ENCODE peak calls at places on chromosome 3, in nine cellular contexts. M is neural progenitor cell, J is K562, P is astrocyte, L is fibroblast of lung, U is HCT116, H is H9, A is A549, B is GM23248. R is an unnamed sample.

GRCh38 chr3:4994823-4995499 is 15.7 kb downstream of the BHLHE40 start:
- DNase-seq in L (peak; percentile 74), A (no peak), U (peak; percentile 94), H (no peak), B (peak; percentile 98), P (peak; percentile 95), M (no peak), J (peak; percentile 76), R (peak; percentile 99)

GRCh38 chr3:67493808-67494207 is 160.6 kb downstream of the SUCLG2 start:
- DNase-seq in M (no peak), B (no peak), P (no peak), L (no peak), A (no peak), H (no peak), J (no peak), U (no peak), R (no peak)

GRCh38 chr3:61806810-61807209 is 245.4 kb downstream of the PTPRG start:
- DNase-seq in P (no peak), J (no peak), A (no peak), B (no peak), H (no peak), M (no peak), U (no peak), L (no peak), R (no peak)

GRCh38 chr3:151201046-151201730 is 1.8 kb downstream of the GPR171 start:
- DNase-seq in U (no peak), J (no peak), P (no peak), B (no peak), H (no peak), A (no peak), L (no peak), M (no peak), R (no peak)

GRCh38 chr3:45145223-45145622 is 955 bp downstream of the CDCP1 start:
- DNase-seq in M (no peak), A (no peak), L (peak; percentile 37), U (no peak), B (no peak), P (no peak), J (no peak), H (no peak), R (peak; percentile 65)

GRCh38 chr3:111714305-111714704 is 119.2 kb upstream of the ZBED2 start:
- DNase-seq in A (no peak), B (peak; percentile 79), U (no peak), M (peak; percentile 40), H (peak; percentile 42), L (no peak), P (no peak), J (no peak), R (peak; percentile 63)

GRCh38 chr3:43477600-43477999 is 144.2 kb downstream of the ANO10 start:
- DNase-seq in A (no peak), B (no peak), P (no peak), J (no peak), M (no peak), H (no peak), U (no peak), L (no peak), R (no peak)

GRCh38 chr3:18385706-18386105 is 39.4 kb downstream of the SATB1 start:
- DNase-seq in P (no peak), U (no peak), J (no peak), A (no peak), L (no peak), H (no peak), M (no peak), B (no peak), R (no peak)

GRCh38 chr3:186464424-186465093 is 79.6 kb downstream of the CRYGS start:
- DNase-seq in J (no peak), H (peak; percentile 43), P (no peak), M (no peak), A (no peak), L (no peak), B (no peak), U (no peak), R (no peak)

GRCh38 chr3:61802772-61803171 is 241.4 kb downstream of the PTPRG start:
- DNase-seq in M (no peak), P (no peak), H (no peak), B (no peak), A (no peak), J (no peak), U (no peak), L (no peak), R (no peak)

GRCh38 chr3:45367451-45367850 is 20.9 kb upstream of the LARS2 start:
- DNase-seq in M (no peak), U (peak; percentile 27), L (peak; percentile 78), B (peak; percentile 81), P (peak; percentile 86), J (no peak), H (no peak), A (no peak), R (peak; percentile 68)

GRCh38 chr3:177439729-177440269 is 242.5 kb upstream of the TBL1XR1 start:
- DNase-seq in B (no peak), A (no peak), J (no peak), M (no peak), L (peak; percentile 55), P (peak; percentile 71), U (no peak), H (no peak), R (no peak)

GRCh38 chr3:53171827-53172505 is 11.0 kb downstream of the PRKCD start:
- DNase-seq in L (no peak), P (no peak), J (peak; percentile 30), M (no peak), U (no peak), A (no peak), B (no peak), H (peak; percentile 72), R (no peak)

GRCh38 chr3:71064976-71065763 is 518.4 kb downstream of the FOXP1 start:
- DNase-seq in U (no peak), B (peak; percentile 68), A (peak; percentile 36), J (peak; percentile 81), L (peak; percentile 55), H (peak; percentile 61), P (no peak), M (peak; percentile 86), R (peak; percentile 48)

GRCh38 chr3:126180477-126181397 is at the start of gene ALDH1L1:
- DNase-seq in J (no peak), B (peak; percentile 13), M (peak; percentile 84), U (no peak), P (peak; percentile 36), H (peak; percentile 83), L (peak; percentile 81), A (no peak), R (peak; percentile 32)

DNA sequence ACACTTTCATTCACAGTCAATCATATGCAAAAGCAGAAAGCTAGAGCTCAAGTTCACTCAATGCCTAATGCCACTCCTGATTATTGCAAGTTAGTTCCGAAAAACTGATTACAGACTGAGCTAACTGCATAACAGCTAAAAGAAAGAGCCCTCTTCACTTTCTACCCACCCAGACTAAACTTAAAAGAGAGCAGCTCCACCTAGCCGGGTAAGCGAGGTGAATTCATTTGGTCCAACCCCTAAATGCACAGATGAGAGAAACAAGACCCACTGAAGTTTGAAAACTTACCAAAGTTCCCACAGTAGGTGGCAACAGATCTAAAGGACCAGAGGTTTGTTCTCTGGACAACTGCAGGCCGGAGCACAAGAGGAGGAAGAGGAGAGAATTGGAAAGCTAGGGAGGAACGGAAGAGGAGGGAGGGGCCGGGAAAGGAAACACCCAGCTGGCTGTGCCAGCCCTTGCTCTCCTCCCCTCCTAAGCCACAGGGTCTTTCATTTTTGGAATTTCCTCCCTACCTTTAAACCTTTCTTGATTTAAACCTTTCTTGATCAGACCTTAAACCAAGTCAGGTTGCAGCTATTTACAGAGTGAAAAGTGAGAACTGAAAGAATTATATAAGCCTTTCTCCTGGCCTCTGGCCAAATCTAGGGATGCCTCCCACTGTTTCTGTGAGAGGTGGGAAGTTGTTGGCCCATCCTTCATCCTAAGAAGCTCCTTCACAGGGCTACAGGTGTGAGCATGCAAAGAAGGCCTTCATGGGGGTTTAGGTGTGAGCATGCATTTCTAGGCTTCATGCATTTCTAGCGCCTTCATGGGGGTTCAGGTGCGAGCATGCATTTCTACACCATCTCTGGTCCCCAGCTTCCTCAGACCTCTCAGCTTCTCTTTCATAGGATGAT is 114.7 kb upstream of the LMOD3 start:
- DNase-seq in H (no peak), B (no peak), J (no peak), U (no peak), M (no peak), A (no peak), P (no peak), L (no peak), R (no peak)
- H3K4me2 ChIP-seq in H (no peak overlapping the region), B (no peak overlapping the region), J (no peak overlapping the region), U (peak overlapping the region; percentile 69), M (peak overlapping the region; percentile 35), A (peak overlapping the region; percentile 33), P (no peak overlapping the region), L (no peak overlapping the region), R (no peak overlapping the region)

GRCh38 chr3:188397766-188398705 is 244.1 kb downstream of the LPP start:
- DNase-seq in J (no peak), A (no peak), L (no peak), H (no peak), U (no peak), P (no peak), B (no peak), M (no peak), R (no peak)
- H3K4me2 ChIP-seq in J (no peak overlapping the region), A (no peak overlapping the region), L (no peak overlapping the region), H (no peak overlapping the region), U (no peak overlapping the region), P (no peak overlapping the region), B (no peak overlapping the region), M (no peak overlapping the region), R (no peak overlapping the region)

DNA sequence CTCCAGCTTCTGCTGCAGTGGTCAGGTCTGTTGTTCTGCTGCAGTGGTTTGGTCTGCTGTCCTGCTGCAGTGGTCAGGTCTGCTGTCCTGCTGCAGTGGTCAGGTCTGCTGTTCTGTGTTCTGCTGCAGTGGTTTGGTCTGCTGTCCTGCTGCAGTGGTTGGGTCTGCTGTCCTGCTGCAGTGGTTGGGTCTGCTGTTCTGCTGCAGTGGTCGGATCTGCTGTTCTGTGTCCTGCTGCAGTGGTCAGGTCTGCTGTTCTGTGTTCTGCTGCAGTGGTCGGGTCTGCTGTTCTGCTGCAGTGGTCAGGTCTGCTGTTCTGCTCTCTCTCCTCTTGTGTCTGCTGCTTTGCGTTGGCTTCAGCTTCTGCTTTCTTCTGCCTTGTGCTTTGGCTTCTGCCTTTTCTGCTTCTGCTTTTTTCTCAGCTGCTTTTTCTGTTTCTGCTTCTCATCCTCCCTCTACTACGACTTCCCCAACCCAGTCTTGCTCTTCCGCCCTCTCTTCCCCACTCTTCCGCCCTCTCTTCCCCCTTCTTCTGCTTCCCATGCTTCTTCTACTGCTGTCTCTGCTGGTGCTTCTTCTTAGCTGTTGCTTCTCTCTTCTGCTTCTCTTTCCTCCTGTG is 50.7 kb downstream of the FAM43A start:
- DNase-seq in U (no peak), A (no peak), J (no peak), M (no peak), L (no peak), H (no peak), P (no peak), B (no peak), R (no peak)
- H3K4me2 ChIP-seq in U (no peak overlapping the region), A (no peak overlapping the region), J (no peak overlapping the region), M (no peak overlapping the region), L (no peak overlapping the region), H (no peak overlapping the region), P (no peak overlapping the region), B (no peak overlapping the region), R (no peak overlapping the region)

DNA sequence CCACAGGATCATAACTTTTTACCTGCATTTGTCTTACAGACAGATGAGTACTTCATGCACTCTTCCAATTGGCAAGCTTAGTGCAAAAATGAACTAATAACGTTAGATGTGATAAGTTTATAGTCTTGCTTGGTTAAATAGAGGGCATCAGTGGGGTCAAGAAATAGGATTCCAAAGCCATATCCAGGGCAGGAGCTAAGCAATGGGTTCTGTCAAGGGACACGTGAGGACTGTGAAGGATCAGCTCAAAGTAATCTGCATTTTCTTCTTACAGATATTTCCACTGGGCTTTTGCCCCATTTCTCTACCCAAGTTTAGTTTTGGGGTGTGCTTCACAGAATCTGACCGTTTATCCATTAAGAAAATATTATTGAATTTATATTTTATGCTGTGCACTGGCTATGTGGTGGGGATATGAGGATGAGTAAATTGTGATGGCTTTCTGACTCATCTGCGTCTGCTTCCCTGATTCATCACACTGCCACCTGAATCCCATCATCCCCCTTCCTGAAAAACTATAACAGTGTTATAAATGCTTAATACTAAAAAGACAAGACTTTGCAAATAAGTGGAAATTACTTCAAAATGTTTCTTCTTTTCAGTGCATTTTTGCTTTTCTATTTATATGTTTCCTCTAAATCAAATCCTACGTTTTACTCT is 17.5 kb downstream of the PPP2R3A start:
- DNase-seq in H (no peak), A (no peak), P (peak; percentile 52), L (no peak), J (no peak), B (peak; percentile 87), U (no peak), M (no peak), R (peak; percentile 60)
- H3K4me2 ChIP-seq in H (no peak overlapping the region), A (peak overlapping the region; percentile 65), P (peak overlapping the region; percentile 64), L (peak overlapping the region; percentile 57), J (no peak overlapping the region), B (peak overlapping the region; percentile 69), U (peak overlapping the region; percentile 11), M (no peak overlapping the region), R (peak overlapping the region; percentile 61)

R was measured in mammary epithelial cell.